ENCODE peak calls at places on chromosomes 2 and 18, in six cellular contexts. One of them, this sample, is unnamed.

GRCh38 chr2:176494949-176495353 is 225.7 kb downstream of the MTX2 start:
- DNase-seq in activated naive CD4-positive, alpha-beta T cell treated with anti-CD3 and anti-CD28 coated beads, Interleukin-2, amount 10 ng/mL, durations not matched to agents 7 days and 5 days: no peak
- DNase-seq in cardiac fibroblast: peak
- DNase-seq in head of caudate nucleus: peak
- DNase-seq in stimulated activated effector memory CD8-positive, alpha-beta T cell treated with anti-CD3 and anti-CD28 coated beads, Interleukin-12 subunit alpha, Interleukin-12 subunit beta, amount 100 ng/mL, for 72 hours: no peak
- DNase-seq in GOT3: no peak
- DNase-seq in this sample: no peak

GRCh38 chr18:63322246-63322645 is 2.7 kb upstream of the BCL2 start:
- DNase-seq in GOT3: no peak
- DNase-seq in cardiac fibroblast: no peak
- DNase-seq in stimulated activated effector memory CD8-positive, alpha-beta T cell treated with anti-CD3 and anti-CD28 coated beads, Interleukin-12 subunit alpha, Interleukin-12 subunit beta, amount 100 ng/mL, for 72 hours: no peak
- DNase-seq in activated naive CD4-positive, alpha-beta T cell treated with anti-CD3 and anti-CD28 coated beads, Interleukin-2, amount 10 ng/mL, durations not matched to agents 7 days and 5 days: no peak
- DNase-seq in head of caudate nucleus: no peak
- DNase-seq in this sample: no peak

GRCh38 chr2:186771850-186772463 is 77.0 kb downstream of the ZSWIM2 start:
- DNase-seq in head of caudate nucleus: no peak
- DNase-seq in GOT3: no peak
- DNase-seq in activated naive CD4-positive, alpha-beta T cell treated with anti-CD3 and anti-CD28 coated beads, Interleukin-2, amount 10 ng/mL, durations not matched to agents 7 days and 5 days: no peak
- DNase-seq in stimulated activated effector memory CD8-positive, alpha-beta T cell treated with anti-CD3 and anti-CD28 coated beads, Interleukin-12 subunit alpha, Interleukin-12 subunit beta, amount 100 ng/mL, for 72 hours: no peak
- DNase-seq in cardiac fibroblast: no peak
- DNase-seq in this sample: no peak

GRCh38 chr2:54558976-54559410 is 102.9 kb downstream of the SPTBN1 start:
- DNase-seq in activated naive CD4-positive, alpha-beta T cell treated with anti-CD3 and anti-CD28 coated beads, Interleukin-2, amount 10 ng/mL, durations not matched to agents 7 days and 5 days: peak
- DNase-seq in cardiac fibroblast: no peak
- DNase-seq in stimulated activated effector memory CD8-positive, alpha-beta T cell treated with anti-CD3 and anti-CD28 coated beads, Interleukin-12 subunit alpha, Interleukin-12 subunit beta, amount 100 ng/mL, for 72 hours: no peak
- DNase-seq in head of caudate nucleus: no peak
- DNase-seq in GOT3: no peak
- DNase-seq in this sample: no peak

GRCh38 chr2:198441876-198442275 is 637.5 kb downstream of the PLCL1 start:
- DNase-seq in head of caudate nucleus: no peak
- DNase-seq in stimulated activated effector memory CD8-positive, alpha-beta T cell treated with anti-CD3 and anti-CD28 coated beads, Interleukin-12 subunit alpha, Interleukin-12 subunit beta, amount 100 ng/mL, for 72 hours: no peak
- DNase-seq in GOT3: no peak
- DNase-seq in activated naive CD4-positive, alpha-beta T cell treated with anti-CD3 and anti-CD28 coated beads, Interleukin-2, amount 10 ng/mL, durations not matched to agents 7 days and 5 days: no peak
- DNase-seq in cardiac fibroblast: no peak
- DNase-seq in this sample: no peak

GRCh38 chr2:150971910-150972309 is 289.8 kb downstream of the RBM43 start:
- DNase-seq in GOT3: no peak
- DNase-seq in cardiac fibroblast: no peak
- DNase-seq in activated naive CD4-positive, alpha-beta T cell treated with anti-CD3 and anti-CD28 coated beads, Interleukin-2, amount 10 ng/mL, durations not matched to agents 7 days and 5 days: no peak
- DNase-seq in head of caudate nucleus: no peak
- DNase-seq in stimulated activated effector memory CD8-positive, alpha-beta T cell treated with anti-CD3 and anti-CD28 coated beads, Interleukin-12 subunit alpha, Interleukin-12 subunit beta, amount 100 ng/mL, for 72 hours: no peak
- DNase-seq in this sample: no peak

GRCh38 chr18:9779630-9780029 is 71.5 kb downstream of the RAB31 start:
- DNase-seq in cardiac fibroblast: peak
- DNase-seq in GOT3: no peak
- DNase-seq in stimulated activated effector memory CD8-positive, alpha-beta T cell treated with anti-CD3 and anti-CD28 coated beads, Interleukin-12 subunit alpha, Interleukin-12 subunit beta, amount 100 ng/mL, for 72 hours: no peak
- DNase-seq in head of caudate nucleus: no peak
- DNase-seq in activated naive CD4-positive, alpha-beta T cell treated with anti-CD3 and anti-CD28 coated beads, Interleukin-2, amount 10 ng/mL, durations not matched to agents 7 days and 5 days: no peak
- DNase-seq in this sample: no peak

GRCh38 chr2:39516347-39517101 is 79.4 kb upstream of the MAP4K3 start:
- DNase-seq in stimulated activated effector memory CD8-positive, alpha-beta T cell treated with anti-CD3 and anti-CD28 coated beads, Interleukin-12 subunit alpha, Interleukin-12 subunit beta, amount 100 ng/mL, for 72 hours: no peak
- DNase-seq in head of caudate nucleus: no peak
- DNase-seq in cardiac fibroblast: peak
- DNase-seq in activated naive CD4-positive, alpha-beta T cell treated with anti-CD3 and anti-CD28 coated beads, Interleukin-2, amount 10 ng/mL, durations not matched to agents 7 days and 5 days: no peak
- DNase-seq in GOT3: no peak
- DNase-seq in this sample: no peak

GRCh38 chr2:43340066-43340465 is 113.7 kb upstream of the ZFP36L2 start:
- DNase-seq in cardiac fibroblast: peak
- DNase-seq in activated naive CD4-positive, alpha-beta T cell treated with anti-CD3 and anti-CD28 coated beads, Interleukin-2, amount 10 ng/mL, durations not matched to agents 7 days and 5 days: no peak
- DNase-seq in stimulated activated effector memory CD8-positive, alpha-beta T cell treated with anti-CD3 and anti-CD28 coated beads, Interleukin-12 subunit alpha, Interleukin-12 subunit beta, amount 100 ng/mL, for 72 hours: no peak
- DNase-seq in GOT3: no peak
- DNase-seq in head of caudate nucleus: no peak
- DNase-seq in this sample: no peak

This sample was measured in SW 1271.